ENCODE peak calls at places on chromosomes 3 and 15, in nine cellular contexts. D is neural progenitor cell, C is colonic mucosa, J is uterus, K is thyroid gland, E is A673, S is heart right ventricle, W is adrenal gland, F is fibroblast of lung. O is an unnamed sample. For H3K9me3, the result is how much of the 10 kb centered on the place peaks cover.

GRCh38 chr15:28099555-28100140 is 533 bp upstream of the OCA2 start:
- DNase-seq in C (no peak), S (no peak), W (no peak), F (no peak), J (no peak), K (peak), E (no peak), D (no peak), O (no peak)

GRCh38 chr3:52685285-52685704 is 418 bp downstream of the PBRM1 start:
- DNase-seq in F (no peak), K (peak), S (peak), E (peak), C (peak), D (peak), J (peak), W (peak), O (peak)

GRCh38 chr15:41284425-41285177 is 47.8 kb downstream of the OIP5 start:
- DNase-seq in J (no peak), C (peak), K (peak), E (peak), W (peak), S (no peak), F (peak), D (peak), O (no peak)

GRCh38 chr3:60967141-60967540 is 284.1 kb downstream of the FHIT start:
- DNase-seq in F (no peak), J (no peak), E (no peak), S (no peak), W (no peak), K (no peak), C (no peak), D (no peak), O (no peak)

GRCh38 chr15:65338366-65338765 is 33.9 kb downstream of the RNU5B-1 start:
- DNase-seq in E (no peak), F (no peak), S (no peak), D (no peak), K (no peak), W (no peak), J (no peak), C (peak), O (no peak)

GRCh38 chr3:28053759-28054158 is 187.7 kb upstream of the CMC1 start:
- DNase-seq in W (no peak), E (no peak), D (no peak), S (no peak), J (no peak), F (peak), K (no peak), C (no peak), O (no peak)

GRCh38 chr3:62686916-62687315 is 188.3 kb downstream of the CADPS start:
- DNase-seq in C (no peak), J (no peak), K (no peak), S (no peak), F (no peak), D (no peak), W (no peak), E (no peak), O (peak)

GRCh38 chr3:161026612-161027217 is 78.4 kb downstream of the B3GALNT1 start:
- DNase-seq in S (no peak), F (no peak), W (no peak), E (no peak), D (no peak), J (no peak), C (no peak), K (no peak), O (no peak)

GRCh38 chr3:107496855-107497254 is 25.9 kb upstream of the BBX start:
- DNase-seq in F (peak), J (no peak), E (no peak), D (no peak), W (no peak), K (no peak), C (no peak), S (no peak), O (no peak)

GRCh38 chr3:46713898-46714552 is 3.6 kb downstream of the PRSS50 start:
- DNase-seq in W (peak), E (no peak), S (peak), J (no peak), D (no peak), F (no peak), C (no peak), K (peak), O (no peak)

GRCh38 chr3:177122183-177122856 is 75.0 kb downstream of the TBL1XR1 start:
- DNase-seq in D (no peak), F (no peak), J (no peak), S (no peak), W (no peak), E (no peak), K (no peak), C (no peak), O (no peak)

GRCh38 chr3:177385186-177385585 is 187.9 kb upstream of the TBL1XR1 start:
- DNase-seq in J (no peak), S (no peak), W (no peak), D (no peak), C (no peak), E (no peak), F (no peak), K (no peak), O (no peak)

GRCh38 chr3:113374078-113374477 is 67.2 kb downstream of the CFAP44 start:
- DNase-seq in F (no peak), S (no peak), C (no peak), K (no peak), J (no peak), W (no peak), D (no peak), E (no peak), O (no peak)

GRCh38 chr3:121592856-121593702 is at the start of gene FBXO40:
- DNase-seq in F (no peak), C (peak), W (no peak), S (peak), E (no peak), K (peak), J (no peak), D (peak), O (peak)

GRCh38 chr3:171459130-171459941 is 869 bp downstream of the TNIK start:
- DNase-seq in E (peak), K (peak), D (peak), S (peak), C (peak), F (peak), W (peak), J (peak), O (peak)

GRCh38 chr3:859135-859534 is 233.7 kb upstream of the CNTN6 start:
- DNase-seq in C (no peak), S (no peak), F (no peak), E (no peak), J (no peak), W (no peak), D (no peak), K (no peak), O (no peak)

GRCh38 chr3:861721-862120 is 231.1 kb upstream of the CNTN6 start:
- DNase-seq in F (no peak), W (no peak), K (no peak), D (no peak), C (no peak), E (no peak), J (no peak), S (no peak), O (no peak)
- H3K9me3 ChIP-seq in F (under half), W (under half), K (under half), D (under half), C (under half), E (under half), J (under half), S (under half), O (under half)

DNA sequence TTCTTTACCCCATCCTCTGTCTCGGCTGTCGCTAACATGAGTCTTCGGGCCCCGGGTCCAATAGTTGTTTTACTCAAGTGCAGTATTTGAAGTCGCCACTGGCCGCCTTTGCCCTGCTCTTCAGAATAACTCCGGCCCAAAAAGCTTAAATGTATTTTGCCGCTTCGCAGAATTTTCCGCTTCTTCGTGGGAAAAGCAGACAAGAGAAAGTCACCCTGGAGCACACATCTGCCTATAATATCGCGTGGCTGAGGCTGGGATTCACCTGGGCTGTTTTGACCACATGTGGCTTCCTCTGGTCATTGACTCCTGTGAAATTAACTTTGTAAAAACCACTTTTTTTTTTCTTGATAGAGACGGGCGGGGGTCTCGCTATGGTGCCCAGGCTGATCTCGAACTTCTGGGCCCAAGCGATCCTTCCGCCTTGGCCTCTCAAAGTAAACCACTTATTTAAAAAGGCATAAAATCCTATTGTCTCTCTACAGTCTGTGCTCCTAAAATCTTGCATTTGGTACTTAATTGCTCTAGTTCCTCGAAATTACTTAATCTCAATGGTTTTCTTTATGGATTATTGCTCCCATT is 707 bp downstream of the CNOT10 start:
- DNase-seq in E (peak), J (no peak), D (no peak), K (peak), S (no peak), F (peak), W (no peak), C (no peak), O (no peak)
- TF ChIP-seq CTCF in E (no peak), J (no peak), D (peak), K (no peak), S (no peak), F (no peak), W (no peak), C (no peak), O (no peak)

DNA sequence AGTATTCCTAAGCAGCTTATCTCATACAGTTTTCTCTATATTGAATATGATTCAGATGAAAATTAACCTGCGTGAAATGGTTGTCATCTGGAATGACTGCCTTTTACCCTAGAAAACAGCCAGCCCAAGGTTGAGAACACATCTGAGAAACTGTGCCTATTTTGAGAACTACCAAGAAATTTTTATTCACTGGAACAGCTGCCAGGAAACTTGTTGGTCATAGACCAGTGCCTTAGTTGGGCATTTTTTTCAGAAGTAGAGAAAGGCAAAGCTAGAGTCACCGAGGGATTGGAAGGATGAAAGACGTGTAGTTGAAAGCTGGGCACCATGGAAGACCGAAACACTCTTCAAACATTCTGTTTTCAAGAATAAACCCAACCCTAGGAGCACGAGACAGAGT is 277.1 kb downstream of the LPP start:
- DNase-seq in E (no peak), D (no peak), J (no peak), S (no peak), K (no peak), C (no peak), W (no peak), F (no peak), O (no peak)
- H3K27ac ChIP-seq in E (no peak), D (no peak), J (no peak), S (no peak), K (no peak), C (peak), W (no peak), F (no peak), O (no peak)

DNA sequence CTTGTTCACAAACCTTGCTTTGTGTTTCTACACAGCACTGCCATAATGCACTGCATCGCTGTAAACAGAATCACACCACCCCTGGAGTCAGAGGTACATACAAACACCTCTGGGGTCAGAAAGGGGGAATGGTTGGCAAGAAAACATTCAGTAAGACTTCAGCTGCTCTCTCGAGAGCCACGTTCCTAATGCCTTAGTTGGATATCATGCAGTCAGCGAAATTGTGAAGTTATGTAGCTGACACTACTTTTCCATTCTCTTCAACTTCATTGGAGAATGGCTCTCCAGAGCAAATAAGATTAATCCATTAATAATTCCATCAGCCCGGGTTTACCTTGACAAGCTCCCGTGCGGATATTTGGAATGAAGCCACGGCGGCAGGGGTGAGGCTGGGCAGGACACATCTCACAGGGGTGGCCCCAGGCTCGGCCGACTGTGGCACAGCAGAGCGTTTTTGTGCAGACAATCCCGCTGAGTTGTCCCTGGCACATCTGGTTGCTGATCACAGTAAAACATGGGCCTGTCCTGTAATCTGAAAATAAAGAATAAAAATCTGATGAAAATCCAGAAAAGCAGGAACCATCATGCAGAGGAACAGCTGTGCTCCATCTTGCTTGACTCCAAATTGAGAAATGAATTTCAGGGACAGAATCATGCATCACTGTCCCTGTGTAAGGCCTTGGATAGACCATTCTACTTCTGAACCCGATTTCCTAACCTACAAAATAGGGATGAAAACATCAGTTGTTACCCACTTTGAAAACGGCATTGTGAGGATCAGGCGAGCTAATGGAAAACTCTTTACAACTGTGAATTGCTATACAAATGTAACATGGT is 108.0 kb downstream of the FBN1 start:
- DNase-seq in S (peak), K (no peak), J (no peak), E (peak), C (no peak), D (no peak), F (no peak), W (no peak), O (no peak)
- H3K9me3 ChIP-seq in S (under half), K (under half), J (under half), E (under half), C (under half), D (under half), F (under half), W (under half), O (under half)

GRCh38 chr3:17798000-17798399 is 55.6 kb upstream of the TBC1D5 start:
- DNase-seq in F (no peak), K (no peak), W (no peak), E (no peak), J (no peak), D (no peak), C (no peak), S (no peak), O (peak)
- TF ChIP-seq CTCF in F (no peak), K (no peak), W (no peak), E (no peak), J (no peak), D (peak), C (no peak), S (no peak), O (no peak)

O was measured in WERI-Rb-1.